ENCODE peak calls at places on chromosomes 13 and 19, in ten cellular contexts. One of them, this sample, is unnamed.

GRCh38 chr13:27194209-27194608 is 22.6 kb upstream of the USP12 start:
- DNase-seq in CD8-positive, alpha-beta memory T cell: no peak
- DNase-seq in stimulated activated CD8-positive, alpha-beta memory T cell treated with anti-CD3 and anti-CD28 coated beads, Interleukin-7, amount 100 ng/mL, for 1 hour: no peak
- DNase-seq in G401: no peak
- DNase-seq in PC-9: no peak
- DNase-seq in CD4-positive, CD25-positive, alpha-beta regulatory T cell: no peak
- DNase-seq in choroid plexus epithelial cell: no peak
- DNase-seq in NCI-H446: no peak
- DNase-seq in amygdala: no peak
- DNase-seq in MV-4-11: no peak
- DNase-seq in this sample: no peak

GRCh38 chr13:23842406-23842805 is 46.8 kb downstream of the MIPEP start:
- DNase-seq in G401: peak
- DNase-seq in MV-4-11: no peak
- DNase-seq in CD4-positive, CD25-positive, alpha-beta regulatory T cell: no peak
- DNase-seq in stimulated activated CD8-positive, alpha-beta memory T cell treated with anti-CD3 and anti-CD28 coated beads, Interleukin-7, amount 100 ng/mL, for 1 hour: no peak
- DNase-seq in PC-9: peak
- DNase-seq in choroid plexus epithelial cell: no peak
- DNase-seq in NCI-H446: peak
- DNase-seq in CD8-positive, alpha-beta memory T cell: no peak
- DNase-seq in amygdala: no peak
- DNase-seq in this sample: no peak

GRCh38 chr13:107296804-107297203 is 728.9 kb upstream of the ARGLU1 start:
- DNase-seq in MV-4-11: no peak
- DNase-seq in CD4-positive, CD25-positive, alpha-beta regulatory T cell: no peak
- DNase-seq in choroid plexus epithelial cell: peak
- DNase-seq in amygdala: no peak
- DNase-seq in G401: no peak
- DNase-seq in CD8-positive, alpha-beta memory T cell: no peak
- DNase-seq in PC-9: no peak
- DNase-seq in NCI-H446: no peak
- DNase-seq in stimulated activated CD8-positive, alpha-beta memory T cell treated with anti-CD3 and anti-CD28 coated beads, Interleukin-7, amount 100 ng/mL, for 1 hour: no peak
- DNase-seq in this sample: no peak

GRCh38 chr13:24112791-24113190 is 47.7 kb upstream of the SPATA13 start:
- DNase-seq in CD8-positive, alpha-beta memory T cell: no peak
- DNase-seq in CD4-positive, CD25-positive, alpha-beta regulatory T cell: no peak
- DNase-seq in PC-9: no peak
- DNase-seq in MV-4-11: no peak
- DNase-seq in choroid plexus epithelial cell: peak
- DNase-seq in stimulated activated CD8-positive, alpha-beta memory T cell treated with anti-CD3 and anti-CD28 coated beads, Interleukin-7, amount 100 ng/mL, for 1 hour: no peak
- DNase-seq in G401: no peak
- DNase-seq in amygdala: no peak
- DNase-seq in NCI-H446: no peak
- DNase-seq in this sample: no peak

GRCh38 chr13:42539670-42540069 is 34.3 kb upstream of the TNFSF11 start:
- DNase-seq in NCI-H446: no peak
- DNase-seq in MV-4-11: no peak
- DNase-seq in choroid plexus epithelial cell: no peak
- DNase-seq in G401: no peak
- DNase-seq in CD4-positive, CD25-positive, alpha-beta regulatory T cell: no peak
- DNase-seq in amygdala: no peak
- DNase-seq in stimulated activated CD8-positive, alpha-beta memory T cell treated with anti-CD3 and anti-CD28 coated beads, Interleukin-7, amount 100 ng/mL, for 1 hour: no peak
- DNase-seq in CD8-positive, alpha-beta memory T cell: no peak
- DNase-seq in PC-9: no peak
- DNase-seq in this sample: no peak

GRCh38 chr19:41997121-41997850 is 3.3 kb upstream of the ATP1A3 start:
- DNase-seq in stimulated activated CD8-positive, alpha-beta memory T cell treated with anti-CD3 and anti-CD28 coated beads, Interleukin-7, amount 100 ng/mL, for 1 hour: peak
- DNase-seq in CD8-positive, alpha-beta memory T cell: peak
- DNase-seq in MV-4-11: peak
- DNase-seq in G401: peak
- DNase-seq in CD4-positive, CD25-positive, alpha-beta regulatory T cell: peak
- DNase-seq in NCI-H446: no peak
- DNase-seq in PC-9: no peak
- DNase-seq in choroid plexus epithelial cell: peak
- DNase-seq in amygdala: peak
- DNase-seq in this sample: peak

GRCh38 chr19:10878253-10878652 is 6.9 kb downstream of the CARM1 start:
- DNase-seq in CD4-positive, CD25-positive, alpha-beta regulatory T cell: no peak
- DNase-seq in MV-4-11: peak
- DNase-seq in amygdala: no peak
- DNase-seq in G401: no peak
- DNase-seq in NCI-H446: no peak
- DNase-seq in stimulated activated CD8-positive, alpha-beta memory T cell treated with anti-CD3 and anti-CD28 coated beads, Interleukin-7, amount 100 ng/mL, for 1 hour: no peak
- DNase-seq in choroid plexus epithelial cell: no peak
- DNase-seq in PC-9: no peak
- DNase-seq in CD8-positive, alpha-beta memory T cell: no peak
- DNase-seq in this sample: no peak

GRCh38 chr13:99214232-99214631 is 13.6 kb downstream of the UBAC2 start:
- DNase-seq in MV-4-11: no peak
- DNase-seq in G401: no peak
- DNase-seq in CD8-positive, alpha-beta memory T cell: no peak
- DNase-seq in CD4-positive, CD25-positive, alpha-beta regulatory T cell: no peak
- DNase-seq in amygdala: no peak
- DNase-seq in choroid plexus epithelial cell: no peak
- DNase-seq in PC-9: peak
- DNase-seq in NCI-H446: no peak
- DNase-seq in stimulated activated CD8-positive, alpha-beta memory T cell treated with anti-CD3 and anti-CD28 coated beads, Interleukin-7, amount 100 ng/mL, for 1 hour: no peak
- DNase-seq in this sample: no peak

GRCh38 chr13:30019648-30020626 is 169.5 kb upstream of the UBL3 start:
- DNase-seq in MV-4-11: no peak
- DNase-seq in CD8-positive, alpha-beta memory T cell: no peak
- DNase-seq in amygdala: no peak
- DNase-seq in PC-9: no peak
- DNase-seq in CD4-positive, CD25-positive, alpha-beta regulatory T cell: no peak
- DNase-seq in NCI-H446: no peak
- DNase-seq in stimulated activated CD8-positive, alpha-beta memory T cell treated with anti-CD3 and anti-CD28 coated beads, Interleukin-7, amount 100 ng/mL, for 1 hour: no peak
- DNase-seq in G401: no peak
- DNase-seq in choroid plexus epithelial cell: no peak
- DNase-seq in this sample: no peak

GRCh38 chr19:29532097-29532496 is 6.3 kb downstream of the VSTM2B start:
- DNase-seq in choroid plexus epithelial cell: no peak
- DNase-seq in NCI-H446: no peak
- DNase-seq in G401: no peak
- DNase-seq in CD4-positive, CD25-positive, alpha-beta regulatory T cell: no peak
- DNase-seq in stimulated activated CD8-positive, alpha-beta memory T cell treated with anti-CD3 and anti-CD28 coated beads, Interleukin-7, amount 100 ng/mL, for 1 hour: no peak
- DNase-seq in MV-4-11: no peak
- DNase-seq in amygdala: no peak
- DNase-seq in CD8-positive, alpha-beta memory T cell: no peak
- DNase-seq in PC-9: no peak
- DNase-seq in this sample: no peak

GRCh38 chr19:43470288-43470687 is 4.9 kb upstream of the LYPD3 start:
- DNase-seq in stimulated activated CD8-positive, alpha-beta memory T cell treated with anti-CD3 and anti-CD28 coated beads, Interleukin-7, amount 100 ng/mL, for 1 hour: no peak
- DNase-seq in CD8-positive, alpha-beta memory T cell: peak
- DNase-seq in MV-4-11: no peak
- DNase-seq in NCI-H446: no peak
- DNase-seq in choroid plexus epithelial cell: peak
- DNase-seq in CD4-positive, CD25-positive, alpha-beta regulatory T cell: peak
- DNase-seq in G401: no peak
- DNase-seq in PC-9: peak
- DNase-seq in amygdala: no peak
- DNase-seq in this sample: no peak

GRCh38 chr13:36549771-36550170 is 117.5 kb downstream of the CCNA1 start:
- DNase-seq in stimulated activated CD8-positive, alpha-beta memory T cell treated with anti-CD3 and anti-CD28 coated beads, Interleukin-7, amount 100 ng/mL, for 1 hour: no peak
- DNase-seq in amygdala: no peak
- DNase-seq in PC-9: no peak
- DNase-seq in NCI-H446: no peak
- DNase-seq in choroid plexus epithelial cell: no peak
- DNase-seq in CD8-positive, alpha-beta memory T cell: no peak
- DNase-seq in CD4-positive, CD25-positive, alpha-beta regulatory T cell: no peak
- DNase-seq in MV-4-11: no peak
- DNase-seq in G401: no peak
- DNase-seq in this sample: no peak

GRCh38 chr13:26561636-26562537 is 4.4 kb downstream of the WASF3 start:
- DNase-seq in MV-4-11: no peak
- DNase-seq in CD8-positive, alpha-beta memory T cell: no peak
- DNase-seq in CD4-positive, CD25-positive, alpha-beta regulatory T cell: no peak
- DNase-seq in PC-9: no peak
- DNase-seq in NCI-H446: no peak
- DNase-seq in choroid plexus epithelial cell: peak
- DNase-seq in amygdala: no peak
- DNase-seq in stimulated activated CD8-positive, alpha-beta memory T cell treated with anti-CD3 and anti-CD28 coated beads, Interleukin-7, amount 100 ng/mL, for 1 hour: no peak
- DNase-seq in G401: no peak
- DNase-seq in this sample: no peak

GRCh38 chr19:32358311-32358710 is 12.9 kb downstream of the ZNF507 start:
- DNase-seq in CD8-positive, alpha-beta memory T cell: no peak
- DNase-seq in CD4-positive, CD25-positive, alpha-beta regulatory T cell: no peak
- DNase-seq in choroid plexus epithelial cell: no peak
- DNase-seq in stimulated activated CD8-positive, alpha-beta memory T cell treated with anti-CD3 and anti-CD28 coated beads, Interleukin-7, amount 100 ng/mL, for 1 hour: no peak
- DNase-seq in MV-4-11: no peak
- DNase-seq in G401: no peak
- DNase-seq in NCI-H446: no peak
- DNase-seq in amygdala: no peak
- DNase-seq in PC-9: no peak
- DNase-seq in this sample: no peak

GRCh38 chr13:35388979-35389378 is 87.5 kb downstream of the MAB21L1 start:
- DNase-seq in stimulated activated CD8-positive, alpha-beta memory T cell treated with anti-CD3 and anti-CD28 coated beads, Interleukin-7, amount 100 ng/mL, for 1 hour: no peak
- DNase-seq in NCI-H446: no peak
- DNase-seq in MV-4-11: no peak
- DNase-seq in CD4-positive, CD25-positive, alpha-beta regulatory T cell: no peak
- DNase-seq in amygdala: no peak
- DNase-seq in choroid plexus epithelial cell: peak
- DNase-seq in CD8-positive, alpha-beta memory T cell: no peak
- DNase-seq in PC-9: no peak
- DNase-seq in G401: no peak
- DNase-seq in this sample: no peak

GRCh38 chr13:30329009-30329585 is 21.7 kb upstream of the KATNAL1 start:
- DNase-seq in choroid plexus epithelial cell: peak
- DNase-seq in stimulated activated CD8-positive, alpha-beta memory T cell treated with anti-CD3 and anti-CD28 coated beads, Interleukin-7, amount 100 ng/mL, for 1 hour: no peak
- DNase-seq in CD4-positive, CD25-positive, alpha-beta regulatory T cell: no peak
- DNase-seq in CD8-positive, alpha-beta memory T cell: no peak
- DNase-seq in PC-9: no peak
- DNase-seq in G401: no peak
- DNase-seq in NCI-H446: no peak
- DNase-seq in amygdala: no peak
- DNase-seq in MV-4-11: no peak
- DNase-seq in this sample: no peak

GRCh38 chr13:94335786-94336357 is 143.6 kb downstream of the DCT start:
- DNase-seq in CD8-positive, alpha-beta memory T cell: no peak
- DNase-seq in choroid plexus epithelial cell: peak
- DNase-seq in stimulated activated CD8-positive, alpha-beta memory T cell treated with anti-CD3 and anti-CD28 coated beads, Interleukin-7, amount 100 ng/mL, for 1 hour: no peak
- DNase-seq in G401: no peak
- DNase-seq in NCI-H446: no peak
- DNase-seq in MV-4-11: no peak
- DNase-seq in CD4-positive, CD25-positive, alpha-beta regulatory T cell: no peak
- DNase-seq in amygdala: no peak
- DNase-seq in PC-9: no peak
- DNase-seq in this sample: no peak

GRCh38 chr13:94784066-94784465 is 71.7 kb upstream of the SOX21 start:
- DNase-seq in NCI-H446: no peak
- DNase-seq in CD8-positive, alpha-beta memory T cell: no peak
- DNase-seq in choroid plexus epithelial cell: peak
- DNase-seq in stimulated activated CD8-positive, alpha-beta memory T cell treated with anti-CD3 and anti-CD28 coated beads, Interleukin-7, amount 100 ng/mL, for 1 hour: no peak
- DNase-seq in amygdala: no peak
- DNase-seq in MV-4-11: no peak
- DNase-seq in CD4-positive, CD25-positive, alpha-beta regulatory T cell: no peak
- DNase-seq in G401: no peak
- DNase-seq in PC-9: no peak
- DNase-seq in this sample: no peak

GRCh38 chr13:42985312-42986175 is 6.5 kb downstream of the EPSTI1 start:
- DNase-seq in NCI-H446: peak
- DNase-seq in choroid plexus epithelial cell: no peak
- DNase-seq in PC-9: no peak
- DNase-seq in stimulated activated CD8-positive, alpha-beta memory T cell treated with anti-CD3 and anti-CD28 coated beads, Interleukin-7, amount 100 ng/mL, for 1 hour: no peak
- DNase-seq in MV-4-11: no peak
- DNase-seq in CD4-positive, CD25-positive, alpha-beta regulatory T cell: no peak
- DNase-seq in amygdala: peak
- DNase-seq in G401: no peak
- DNase-seq in CD8-positive, alpha-beta memory T cell: no peak
- DNase-seq in this sample: no peak

GRCh38 chr19:33396701-33397535 is 23.4 kb downstream of the CEBPG start:
- DNase-seq in PC-9: no peak
- DNase-seq in CD4-positive, CD25-positive, alpha-beta regulatory T cell: no peak
- DNase-seq in CD8-positive, alpha-beta memory T cell: no peak
- DNase-seq in NCI-H446: no peak
- DNase-seq in amygdala: no peak
- DNase-seq in G401: no peak
- DNase-seq in MV-4-11: no peak
- DNase-seq in choroid plexus epithelial cell: no peak
- DNase-seq in stimulated activated CD8-positive, alpha-beta memory T cell treated with anti-CD3 and anti-CD28 coated beads, Interleukin-7, amount 100 ng/mL, for 1 hour: no peak
- DNase-seq in this sample: no peak

GRCh38 chr19:3362217-3362907 is 4.0 kb upstream of the NFIC start:
- DNase-seq in stimulated activated CD8-positive, alpha-beta memory T cell treated with anti-CD3 and anti-CD28 coated beads, Interleukin-7, amount 100 ng/mL, for 1 hour: no peak
- DNase-seq in choroid plexus epithelial cell: no peak
- DNase-seq in CD4-positive, CD25-positive, alpha-beta regulatory T cell: no peak
- DNase-seq in MV-4-11: no peak
- DNase-seq in amygdala: no peak
- DNase-seq in G401: no peak
- DNase-seq in CD8-positive, alpha-beta memory T cell: no peak
- DNase-seq in PC-9: no peak
- DNase-seq in NCI-H446: no peak
- DNase-seq in this sample: no peak

GRCh38 chr13:85509512-85509911 is 289.7 kb downstream of the SLITRK6 start:
- DNase-seq in MV-4-11: no peak
- DNase-seq in stimulated activated CD8-positive, alpha-beta memory T cell treated with anti-CD3 and anti-CD28 coated beads, Interleukin-7, amount 100 ng/mL, for 1 hour: no peak
- DNase-seq in PC-9: peak
- DNase-seq in CD4-positive, CD25-positive, alpha-beta regulatory T cell: no peak
- DNase-seq in amygdala: no peak
- DNase-seq in NCI-H446: no peak
- DNase-seq in G401: no peak
- DNase-seq in choroid plexus epithelial cell: peak
- DNase-seq in CD8-positive, alpha-beta memory T cell: no peak
- DNase-seq in this sample: no peak

GRCh38 chr19:49469828-49470614 is 4.0 kb upstream of the FLT3LG start:
- DNase-seq in stimulated activated CD8-positive, alpha-beta memory T cell treated with anti-CD3 and anti-CD28 coated beads, Interleukin-7, amount 100 ng/mL, for 1 hour: peak
- DNase-seq in G401: no peak
- DNase-seq in choroid plexus epithelial cell: no peak
- DNase-seq in amygdala: no peak
- DNase-seq in CD8-positive, alpha-beta memory T cell: peak
- DNase-seq in NCI-H446: no peak
- DNase-seq in MV-4-11: peak
- DNase-seq in CD4-positive, CD25-positive, alpha-beta regulatory T cell: peak
- DNase-seq in PC-9: no peak
- DNase-seq in this sample: no peak

GRCh38 chr13:99178636-99179035 is 22.0 kb upstream of the UBAC2 start:
- DNase-seq in G401: no peak
- DNase-seq in choroid plexus epithelial cell: peak
- DNase-seq in PC-9: no peak
- DNase-seq in amygdala: no peak
- DNase-seq in MV-4-11: peak
- DNase-seq in CD8-positive, alpha-beta memory T cell: peak
- DNase-seq in stimulated activated CD8-positive, alpha-beta memory T cell treated with anti-CD3 and anti-CD28 coated beads, Interleukin-7, amount 100 ng/mL, for 1 hour: no peak
- DNase-seq in NCI-H446: no peak
- DNase-seq in CD4-positive, CD25-positive, alpha-beta regulatory T cell: no peak
- DNase-seq in this sample: peak

GRCh38 chr19:10896851-10897526 is 25.6 kb downstream of the CARM1 start:
- DNase-seq in choroid plexus epithelial cell: peak
- DNase-seq in CD4-positive, CD25-positive, alpha-beta regulatory T cell: no peak
- DNase-seq in G401: peak
- DNase-seq in CD8-positive, alpha-beta memory T cell: no peak
- DNase-seq in NCI-H446: no peak
- DNase-seq in MV-4-11: peak
- DNase-seq in stimulated activated CD8-positive, alpha-beta memory T cell treated with anti-CD3 and anti-CD28 coated beads, Interleukin-7, amount 100 ng/mL, for 1 hour: no peak
- DNase-seq in amygdala: no peak
- DNase-seq in PC-9: no peak
- DNase-seq in this sample: no peak

GRCh38 chr19:11849264-11849615 is 714 bp downstream of the ZNF439 start:
- DNase-seq in stimulated activated CD8-positive, alpha-beta memory T cell treated with anti-CD3 and anti-CD28 coated beads, Interleukin-7, amount 100 ng/mL, for 1 hour: no peak
- DNase-seq in choroid plexus epithelial cell: peak
- DNase-seq in CD4-positive, CD25-positive, alpha-beta regulatory T cell: no peak
- DNase-seq in NCI-H446: no peak
- DNase-seq in amygdala: no peak
- DNase-seq in PC-9: no peak
- DNase-seq in MV-4-11: peak
- DNase-seq in CD8-positive, alpha-beta memory T cell: no peak
- DNase-seq in G401: peak
- DNase-seq in this sample: peak

GRCh38 chr13:49214917-49215376 is 5.2 kb upstream of the MLNR start:
- DNase-seq in stimulated activated CD8-positive, alpha-beta memory T cell treated with anti-CD3 and anti-CD28 coated beads, Interleukin-7, amount 100 ng/mL, for 1 hour: no peak
- DNase-seq in PC-9: no peak
- DNase-seq in MV-4-11: peak
- DNase-seq in amygdala: peak
- DNase-seq in CD8-positive, alpha-beta memory T cell: peak
- DNase-seq in NCI-H446: no peak
- DNase-seq in CD4-positive, CD25-positive, alpha-beta regulatory T cell: peak
- DNase-seq in choroid plexus epithelial cell: peak
- DNase-seq in G401: no peak
- DNase-seq in this sample: peak

GRCh38 chr13:100363874-100364273 is 224.7 kb downstream of the GGACT start:
- DNase-seq in MV-4-11: no peak
- DNase-seq in stimulated activated CD8-positive, alpha-beta memory T cell treated with anti-CD3 and anti-CD28 coated beads, Interleukin-7, amount 100 ng/mL, for 1 hour: no peak
- DNase-seq in amygdala: no peak
- DNase-seq in NCI-H446: no peak
- DNase-seq in G401: no peak
- DNase-seq in choroid plexus epithelial cell: peak
- DNase-seq in PC-9: peak
- DNase-seq in CD4-positive, CD25-positive, alpha-beta regulatory T cell: no peak
- DNase-seq in CD8-positive, alpha-beta memory T cell: no peak
- DNase-seq in this sample: no peak